ENCODE peak calls at places on chromosomes 5 and 9, in seven cellular contexts. U is brain microvascular endothelial cell, O is IMR-90, Z is hepatocyte, Q is transverse colon, B is cardiac muscle cell, R is stomach. S is an unnamed sample.

GRCh38 chr5:61200582-61201155 is 38.4 kb upstream of the SMIM15 start:
- DNase-seq in R (no peak), Q (no peak), U (peak; percentile 66), B (peak; percentile 55), O (peak; percentile 26), Z (no peak), S (no peak)

GRCh38 chr5:94618029-94618492 is 343 bp downstream of the KIAA0825 start:
- DNase-seq in R (peak; percentile 74), U (peak; percentile 53), B (peak; percentile 78), Z (peak; percentile 77), O (peak; percentile 57), Q (peak; percentile 82), S (peak; percentile 65)

GRCh38 chr5:117833666-117834065 is 1154.7 kb downstream of the DTWD2 start:
- DNase-seq in U (no peak), B (no peak), Q (no peak), Z (no peak), R (no peak), O (no peak), S (no peak)

GRCh38 chr5:56481147-56481997 is 248.2 kb upstream of the ANKRD55 start:
- DNase-seq in B (peak; percentile 51), U (peak; percentile 27), Z (peak; percentile 56), O (peak; percentile 54), R (peak; percentile 46), Q (peak; percentile 51), S (peak; percentile 71)

GRCh38 chr5:169006206-169006605 is 294.7 kb downstream of the SLIT3 start:
- DNase-seq in Q (no peak), O (no peak), R (no peak), B (no peak), U (no peak), Z (no peak), S (no peak)

GRCh38 chr5:77138981-77139380 is 51.9 kb upstream of the ZBED3 start:
- DNase-seq in Z (peak; percentile 21), O (peak; percentile 10), B (peak; percentile 91), U (peak; percentile 67), Q (no peak), R (no peak), S (peak; percentile 9)

GRCh38 chr5:78467744-78468357 is 107.4 kb downstream of the SCAMP1 start:
- DNase-seq in B (peak; percentile 71), U (peak; percentile 12), Z (peak; percentile 56), Q (no peak), R (no peak), O (peak; percentile 74), S (no peak)

GRCh38 chr9:126151671-126152050 is 175.0 kb upstream of the MVB12B start:
- DNase-seq in U (no peak), O (no peak), R (peak; percentile 16), B (peak; percentile 3), Q (peak; percentile 21), Z (no peak), S (no peak)

GRCh38 chr9:129311638-129312037 is 133.6 kb upstream of the IER5L start:
- DNase-seq in Z (no peak), B (no peak), O (no peak), U (no peak), Q (no peak), R (no peak), S (no peak)

GRCh38 chr9:97689401-97689800 is 7.7 kb downstream of the XPA start:
- DNase-seq in Q (no peak), O (peak; percentile 17), U (no peak), Z (no peak), B (no peak), R (no peak), S (no peak)

GRCh38 chr9:92726971-92727715 is 37.5 kb downstream of the BICD2 start:
- DNase-seq in O (peak; percentile 56), Z (no peak), B (peak; percentile 54), R (no peak), Q (no peak), U (peak; percentile 53), S (no peak)

GRCh38 chr5:57082441-57083067 is 91.3 kb upstream of the GPBP1 start:
- DNase-seq in B (peak; percentile 43), Q (no peak), O (peak; percentile 10), R (no peak), U (peak; percentile 5), Z (peak; percentile 55), S (no peak)

GRCh38 chr5:10987881-10988504 is 227.0 kb upstream of the DAP start:
- DNase-seq in Z (peak; percentile 79), B (peak; percentile 2), Q (peak; percentile 62), R (peak; percentile 73), O (no peak), U (peak; percentile 25), S (peak; percentile 88)

GRCh38 chr5:71883745-71884103 is 164.6 kb downstream of the CARTPT start:
- DNase-seq in Z (no peak), O (no peak), R (no peak), Q (no peak), U (no peak), B (peak; percentile 32), S (no peak)

GRCh38 chr5:17272111-17272510 is 54.7 kb downstream of the BASP1 start:
- DNase-seq in U (no peak), Q (no peak), R (no peak), Z (no peak), B (no peak), O (no peak), S (no peak)

GRCh38 chr5:87151547-87151946 is 116.1 kb upstream of the RASA1 start:
- DNase-seq in U (peak; percentile 74), B (peak; percentile 80), Z (no peak), Q (no peak), O (peak; percentile 97), R (no peak), S (no peak)

GRCh38 chr5:159486836-159487235 is 156.5 kb upstream of the IL12B start:
- DNase-seq in Q (no peak), U (no peak), B (no peak), O (no peak), Z (no peak), R (no peak), S (no peak)

GRCh38 chr5:159480849-159481248 is 150.6 kb upstream of the IL12B start:
- DNase-seq in B (no peak), Q (no peak), Z (no peak), R (no peak), U (no peak), O (no peak), S (no peak)

GRCh38 chr5:159478950-159479349 is 148.7 kb upstream of the IL12B start:
- DNase-seq in B (no peak), Q (no peak), R (no peak), O (no peak), Z (no peak), U (no peak), S (no peak)

GRCh38 chr5:159481751-159482150 is 151.5 kb upstream of the IL12B start:
- DNase-seq in Z (no peak), U (no peak), Q (no peak), O (no peak), R (no peak), B (no peak), S (no peak)
- H3K27ac ChIP-seq in Z (no peak overlapping the region), U (no peak overlapping the region), Q (no peak overlapping the region), O (no peak overlapping the region), R (no peak overlapping the region), B (no peak overlapping the region), S (no peak overlapping the region)

GRCh38 chr5:109689740-109690455 is at the start of gene MAN2A1:
- DNase-seq in R (peak; percentile 79), O (peak; percentile 47), Z (peak; percentile 90), Q (peak; percentile 87), B (peak; percentile 76), U (peak; percentile 51), S (peak; percentile 89)
- TF ChIP-seq CTCF in R (no peak), O (no peak), Z (peak; percentile 6), Q (no peak), B (peak; percentile 13), U (no peak), S (no peak)

GRCh38 chr5:14243768-14244167 is 100.6 kb downstream of the TRIO start:
- DNase-seq in R (no peak), O (no peak), Z (no peak), Q (no peak), B (no peak), U (no peak), S (no peak)

GRCh38 chr5:14245526-14245925 is 102.4 kb downstream of the TRIO start:
- DNase-seq in U (no peak), O (no peak), B (no peak), Z (no peak), R (no peak), Q (no peak), S (no peak)

GRCh38 chr5:14242871-14243383 is 99.8 kb downstream of the TRIO start:
- DNase-seq in R (no peak), U (no peak), O (no peak), Z (no peak), Q (no peak), B (no peak), S (no peak)

GRCh38 chr5:14246350-14247053 is 103.4 kb downstream of the TRIO start:
- DNase-seq in Q (no peak), O (no peak), R (no peak), B (no peak), U (no peak), Z (no peak), S (no peak)

DNA sequence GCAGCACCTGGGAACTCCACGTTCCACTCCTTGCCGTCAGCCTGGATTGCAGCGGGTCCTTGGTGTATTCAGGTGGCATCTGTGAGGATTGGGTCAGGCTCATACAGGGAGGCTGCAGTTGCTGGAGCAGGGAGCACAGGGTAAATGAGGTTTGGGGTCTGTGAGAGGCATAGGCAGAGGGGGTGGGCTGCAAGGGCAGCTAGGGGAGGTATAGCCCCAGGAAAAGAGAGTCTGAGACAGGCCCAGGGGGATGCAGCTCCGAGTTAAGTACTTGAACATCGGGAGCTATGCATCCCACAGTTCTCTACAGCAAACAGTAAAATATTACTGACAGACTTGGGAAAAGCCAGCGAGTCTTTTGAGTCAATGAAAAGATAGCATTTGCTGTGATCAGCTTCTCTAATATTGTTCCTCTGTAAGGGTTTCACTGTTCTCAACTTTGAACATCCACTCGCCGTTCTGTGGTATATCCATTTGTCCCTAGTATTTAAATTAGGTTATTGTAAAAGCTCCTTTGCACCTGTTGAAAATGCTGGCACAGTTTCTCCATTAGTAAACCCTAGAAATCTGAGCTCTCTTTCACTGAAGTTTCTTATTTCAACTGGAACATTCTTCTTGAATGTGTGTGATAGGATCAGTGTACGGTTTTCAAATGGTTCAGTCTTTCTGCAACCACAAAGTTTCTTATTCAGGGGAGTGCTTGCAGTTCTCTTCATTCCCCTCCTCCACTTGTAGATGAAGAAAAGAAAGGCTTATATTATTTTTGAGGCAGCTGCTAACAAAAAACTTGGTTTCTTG is 101.8 kb downstream of the TRIO start:
- DNase-seq in Q (no peak), Z (no peak), U (no peak), O (peak; percentile 76), B (no peak), R (no peak), S (no peak)
- H3K27ac ChIP-seq in Q (no peak overlapping the region), Z (no peak overlapping the region), U (no peak overlapping the region), O (peak overlapping the region; percentile 0), B (peak overlapping the region; percentile 22), R (no peak overlapping the region), S (no peak overlapping the region)

DNA sequence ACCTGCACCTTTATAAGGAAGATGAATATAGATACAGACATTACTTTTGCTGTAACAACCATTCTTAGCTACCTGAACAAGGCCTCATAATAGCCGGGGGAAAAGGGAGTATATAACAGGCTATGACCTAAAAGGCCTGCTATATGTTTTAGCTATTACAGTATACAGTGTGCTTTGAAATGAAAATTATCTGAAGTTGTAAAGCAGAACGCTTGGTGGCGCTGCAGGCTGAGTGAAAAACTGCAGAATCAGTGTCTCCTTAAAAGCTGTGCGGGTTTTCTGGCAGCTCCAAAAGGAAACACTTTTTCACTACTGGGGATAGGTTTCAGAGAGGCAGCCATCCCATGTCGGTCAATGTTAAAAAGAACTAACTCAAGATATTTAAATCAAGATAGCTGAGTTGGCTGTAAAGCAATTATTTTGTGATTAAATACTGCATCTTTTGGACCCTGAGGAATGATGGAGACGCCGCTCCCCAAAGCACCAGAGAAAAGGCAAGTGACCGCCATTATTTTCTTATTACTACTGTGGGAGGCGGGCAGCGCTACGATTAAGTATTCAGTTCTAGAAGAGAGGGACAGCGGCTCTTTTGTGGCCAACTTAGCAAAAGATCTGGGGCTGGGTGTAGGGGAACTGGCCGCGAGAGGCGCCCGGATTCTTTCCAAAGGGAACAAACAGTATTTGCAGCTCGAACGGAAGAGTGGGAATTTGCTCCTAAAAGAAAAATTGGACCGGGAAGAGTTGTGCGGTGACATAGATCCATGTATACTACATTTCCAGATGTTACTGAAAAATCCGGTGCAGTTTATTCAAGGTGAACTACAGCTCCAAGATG is 5.9 kb downstream of the PCDHB6 start:
- DNase-seq in R (no peak), O (no peak), B (no peak), Q (no peak), U (no peak), Z (no peak), S (no peak)
- TF ChIP-seq CTCF in R (no peak), O (no peak), B (no peak), Q (no peak), U (no peak), Z (no peak), S (no peak)